ENCODE peak calls at places on chromosomes 13 and 19, in six cellular contexts. Z is nucleus accumbens; L is ACHN; F is HuH-7; C is fibroblast of the aortic adventitia; H is activated naive CD4-positive, alpha-beta T cell. Y is an unnamed sample.

GRCh38 chr19:1172353-1173159 is 1.5 kb downstream of the SBNO2 start:
- DNase-seq in Z (no peak), L (peak; percentile 63), F (no peak), C (peak; percentile 65), H (no peak), Y (peak; percentile 50)

GRCh38 chr19:13163609-13164364 is 13.6 kb downstream of the IER2 start:
- DNase-seq in Z (peak; percentile 24), L (peak; percentile 79), F (no peak), C (peak; percentile 81), H (peak; percentile 41), Y (peak; percentile 70)

GRCh38 chr13:41621716-41622508 is 164.6 kb downstream of the RGCC start:
- DNase-seq in Z (no peak), L (no peak), F (no peak), C (peak; percentile 52), H (no peak), Y (peak; percentile 63)

GRCh38 chr13:71879129-71879535 is 12.1 kb upstream of the DACH1 start:
- DNase-seq in Z (no peak), L (peak; percentile 41), F (no peak), C (no peak), H (no peak), Y (no peak)

GRCh38 chr13:94705081-94705751 is 7.1 kb downstream of the SOX21 start:
- DNase-seq in Z (no peak), L (no peak), F (no peak), C (no peak), H (no peak), Y (no peak)

GRCh38 chr19:7159105-7159933 is 89.8 kb downstream of the ZNF557 start:
- DNase-seq in Z (no peak), L (no peak), F (no peak), C (peak; percentile 94), H (no peak), Y (peak; percentile 64)

GRCh38 chr19:52651956-52652355 is 13.8 kb upstream of the ZNF83 start:
- DNase-seq in Z (no peak), L (no peak), F (no peak), C (no peak), H (no peak), Y (no peak)

GRCh38 chr13:74074723-74075122 is 59.5 kb downstream of the KLF12 start:
- DNase-seq in Z (no peak), L (no peak), F (no peak), C (peak; percentile 71), H (no peak), Y (peak; percentile 58)

GRCh38 chr19:39277598-39277997 is 9.4 kb downstream of the IFNL2 start:
- DNase-seq in Z (no peak), L (no peak), F (peak; percentile 92), C (peak; percentile 6), H (no peak), Y (no peak)

GRCh38 chr19:48152552-48152951 is 17.6 kb downstream of the LIG1 start:
- DNase-seq in Z (peak; percentile 40), L (peak; percentile 50), F (peak; percentile 59), C (peak; percentile 80), H (peak; percentile 59), Y (peak; percentile 13)

GRCh38 chr19:35346193-35347052 is 1.3 kb upstream of the FFAR1 start:
- DNase-seq in Z (no peak), L (no peak), F (no peak), C (no peak), H (peak; percentile 52), Y (no peak)

GRCh38 chr13:32731576-32731975 is 145.3 kb downstream of the PDS5B start:
- DNase-seq in Z (no peak), L (peak; percentile 14), F (no peak), C (peak; percentile 18), H (no peak), Y (peak; percentile 33)

GRCh38 chr13:109381546-109382180 is 404.7 kb downstream of the IRS2 start:
- DNase-seq in Z (no peak), L (no peak), F (no peak), C (no peak), H (no peak), Y (peak; percentile 88)

GRCh38 chr13:42363941-42364612 is 92.1 kb downstream of the AKAP11 start:
- DNase-seq in Z (no peak), L (peak; percentile 3), F (no peak), C (no peak), H (no peak), Y (peak; percentile 8)